ENCODE peak calls at places on chromosomes 2 and 18, in eight cellular contexts. One of them, this sample, is unnamed.

GRCh38 chr2:106159867-106160785 is 34.0 kb downstream of the UXS1 start:
- DNase-seq in astrocyte of the spinal cord: no peak
- DNase-seq in T-helper 2 cell: peak
- DNase-seq in neuronal stem cell: no peak
- DNase-seq in HFF-Myc: no peak
- DNase-seq in AG08396: no peak
- DNase-seq in CD8-positive, alpha-beta memory T cell: peak
- DNase-seq in erythroblast: no peak
- DNase-seq in this sample: no peak

GRCh38 chr2:202017940-202018339 is 15.7 kb upstream of the FZD7 start:
- DNase-seq in astrocyte of the spinal cord: no peak
- DNase-seq in T-helper 2 cell: no peak
- DNase-seq in neuronal stem cell: no peak
- DNase-seq in HFF-Myc: no peak
- DNase-seq in AG08396: no peak
- DNase-seq in CD8-positive, alpha-beta memory T cell: no peak
- DNase-seq in erythroblast: no peak
- DNase-seq in this sample: no peak

GRCh38 chr2:233387667-233388528 is 33.6 kb downstream of the DGKD start:
- DNase-seq in astrocyte of the spinal cord: peak
- DNase-seq in T-helper 2 cell: no peak
- DNase-seq in neuronal stem cell: no peak
- DNase-seq in HFF-Myc: peak
- DNase-seq in AG08396: peak
- DNase-seq in CD8-positive, alpha-beta memory T cell: no peak
- DNase-seq in erythroblast: no peak
- DNase-seq in this sample: no peak

GRCh38 chr2:26477126-26477910 is 606 bp downstream of the OTOF start:
- DNase-seq in astrocyte of the spinal cord: no peak
- DNase-seq in T-helper 2 cell: no peak
- DNase-seq in neuronal stem cell: no peak
- DNase-seq in HFF-Myc: no peak
- DNase-seq in AG08396: no peak
- DNase-seq in CD8-positive, alpha-beta memory T cell: no peak
- DNase-seq in erythroblast: no peak
- DNase-seq in this sample: no peak

GRCh38 chr2:11515441-11516071 is 18.3 kb upstream of the GREB1 start:
- DNase-seq in astrocyte of the spinal cord: no peak
- DNase-seq in T-helper 2 cell: no peak
- DNase-seq in neuronal stem cell: no peak
- DNase-seq in HFF-Myc: no peak
- DNase-seq in AG08396: no peak
- DNase-seq in CD8-positive, alpha-beta memory T cell: no peak
- DNase-seq in erythroblast: no peak
- DNase-seq in this sample: no peak

GRCh38 chr18:75551071-75551470 is 123.6 kb upstream of the SMIM21 start:
- DNase-seq in astrocyte of the spinal cord: no peak
- DNase-seq in T-helper 2 cell: no peak
- DNase-seq in neuronal stem cell: no peak
- DNase-seq in HFF-Myc: no peak
- DNase-seq in AG08396: no peak
- DNase-seq in CD8-positive, alpha-beta memory T cell: no peak
- DNase-seq in erythroblast: no peak
- DNase-seq in this sample: no peak

GRCh38 chr2:136131484-136131960 is 13.6 kb upstream of the CXCR4 start:
- DNase-seq in astrocyte of the spinal cord: no peak
- DNase-seq in T-helper 2 cell: peak
- DNase-seq in neuronal stem cell: no peak
- DNase-seq in HFF-Myc: no peak
- DNase-seq in AG08396: no peak
- DNase-seq in CD8-positive, alpha-beta memory T cell: peak
- DNase-seq in erythroblast: no peak
- DNase-seq in this sample: no peak

GRCh38 chr2:229686122-229686919 is 28.0 kb downstream of the DNER start:
- DNase-seq in astrocyte of the spinal cord: no peak
- DNase-seq in T-helper 2 cell: no peak
- DNase-seq in neuronal stem cell: no peak
- DNase-seq in HFF-Myc: peak
- DNase-seq in AG08396: no peak
- DNase-seq in CD8-positive, alpha-beta memory T cell: no peak
- DNase-seq in erythroblast: no peak
- DNase-seq in this sample: no peak

GRCh38 chr2:26330604-26331003 is 15.3 kb upstream of the SELENOI start:
- DNase-seq in astrocyte of the spinal cord: no peak
- DNase-seq in T-helper 2 cell: no peak
- DNase-seq in neuronal stem cell: no peak
- DNase-seq in HFF-Myc: no peak
- DNase-seq in AG08396: no peak
- DNase-seq in CD8-positive, alpha-beta memory T cell: no peak
- DNase-seq in erythroblast: no peak
- DNase-seq in this sample: no peak

GRCh38 chr18:23077493-23078256 is 57.6 kb upstream of the CABLES1 start:
- DNase-seq in astrocyte of the spinal cord: peak
- DNase-seq in T-helper 2 cell: no peak
- DNase-seq in neuronal stem cell: no peak
- DNase-seq in HFF-Myc: no peak
- DNase-seq in AG08396: no peak
- DNase-seq in CD8-positive, alpha-beta memory T cell: no peak
- DNase-seq in erythroblast: no peak
- DNase-seq in this sample: no peak

GRCh38 chr2:145091011-145091744 is 571.3 kb upstream of the ZEB2 start:
- DNase-seq in astrocyte of the spinal cord: peak
- DNase-seq in T-helper 2 cell: no peak
- DNase-seq in neuronal stem cell: no peak
- DNase-seq in HFF-Myc: no peak
- DNase-seq in AG08396: no peak
- DNase-seq in CD8-positive, alpha-beta memory T cell: no peak
- DNase-seq in erythroblast: no peak
- DNase-seq in this sample: no peak

This sample was measured in neural crest cell.